ENCODE peak calls at places on chromosomes 11 and 22, in seven cellular contexts. T, O, E, Z, F, W and I are unnamed samples. For H3K4me1, the result is how much of the 10 kb centered on the place peaks cover.

GRCh38 chr11:46916251-46916650 is 2.1 kb downstream of the LRP4 start:
- DNase-seq in T (no peak), O (no peak), E (no peak), Z (no peak), F (no peak), W (no peak), I (no peak)

GRCh38 chr11:68825603-68826002 is 16.1 kb downstream of the CPT1A start:
- DNase-seq in T (peak), O (no peak), E (no peak), Z (no peak), F (peak), W (no peak), I (no peak)

GRCh38 chr11:71238941-71239340 is 13.4 kb downstream of the SHANK2 start:
- DNase-seq in T (no peak), O (peak), E (no peak), Z (no peak), F (no peak), W (no peak), I (no peak)

GRCh38 chr11:118001494-118001971 is 15.3 kb downstream of the IL10RA start:
- DNase-seq in T (no peak), O (no peak), E (no peak), Z (no peak), F (no peak), W (no peak), I (no peak)

GRCh38 chr11:114132944-114133394 is 73.5 kb downstream of the ZBTB16 start:
- DNase-seq in T (no peak), O (no peak), E (no peak), Z (no peak), F (no peak), W (no peak), I (peak)

GRCh38 chr11:108647701-108648527 is 17.0 kb upstream of the DDX10 start:
- DNase-seq in T (peak), O (peak), E (peak), Z (peak), F (peak), W (peak), I (peak)

GRCh38 chr11:11171854-11172253 is 181.2 kb downstream of the CSNK2A3 start:
- DNase-seq in T (no peak), O (no peak), E (no peak), Z (no peak), F (no peak), W (no peak), I (no peak)

GRCh38 chr11:131423715-131424114 is 53.3 kb downstream of the NTM start:
- DNase-seq in T (no peak), O (no peak), E (no peak), Z (no peak), F (no peak), W (no peak), I (no peak)

GRCh38 chr11:11036185-11037161 is 178.6 kb upstream of the ZBED5 start:
- DNase-seq in T (no peak), O (no peak), E (no peak), Z (peak), F (peak), W (peak), I (no peak)

GRCh38 chr11:83865636-83866461 is 579.7 kb upstream of the CCDC90B start:
- DNase-seq in T (no peak), O (no peak), E (no peak), Z (no peak), F (no peak), W (peak), I (no peak)

GRCh38 chr11:102414559-102414958 is 38.0 kb downstream of the TMEM123 start:
- DNase-seq in T (no peak), O (no peak), E (no peak), Z (no peak), F (no peak), W (no peak), I (no peak)

GRCh38 chr22:50182176-50183081 is 3.3 kb upstream of the TRABD start:
- DNase-seq in T (peak), O (peak), E (no peak), Z (peak), F (no peak), W (no peak), I (no peak)

GRCh38 chr22:49995413-49996191 is 17.0 kb downstream of the IL17REL start:
- DNase-seq in T (peak), O (no peak), E (no peak), Z (no peak), F (no peak), W (no peak), I (no peak)

GRCh38 chr11:33542921-33543320 is 157.7 kb downstream of the C11orf91 start:
- DNase-seq in T (peak), O (no peak), E (peak), Z (peak), F (peak), W (peak), I (peak)

GRCh38 chr11:72793081-72793451 is 781 bp downstream of the STARD10 start:
- DNase-seq in T (no peak), O (no peak), E (no peak), Z (no peak), F (no peak), W (no peak), I (no peak)

GRCh38 chr11:100855466-100856067 is 168.5 kb downstream of the ARHGAP42 start:
- DNase-seq in T (no peak), O (no peak), E (no peak), Z (no peak), F (peak), W (no peak), I (no peak)

GRCh38 chr11:128890543-128891409 is at the start of gene KCNJ5:
- DNase-seq in T (no peak), O (no peak), E (peak), Z (peak), F (no peak), W (peak), I (peak)

GRCh38 chr11:5690736-5691135 is 1.1 kb downstream of the TRIM22 start:
- DNase-seq in T (no peak), O (no peak), E (no peak), Z (peak), F (no peak), W (no peak), I (no peak)

GRCh38 chr11:67601098-67601497 is 5.6 kb upstream of the NDUFV1 start:
- DNase-seq in T (no peak), O (no peak), E (no peak), Z (no peak), F (no peak), W (no peak), I (no peak)

GRCh38 chr11:57515332-57516060 is at the start of gene SLC43A1:
- DNase-seq in T (peak), O (no peak), E (peak), Z (peak), F (peak), W (peak), I (peak)

DNA sequence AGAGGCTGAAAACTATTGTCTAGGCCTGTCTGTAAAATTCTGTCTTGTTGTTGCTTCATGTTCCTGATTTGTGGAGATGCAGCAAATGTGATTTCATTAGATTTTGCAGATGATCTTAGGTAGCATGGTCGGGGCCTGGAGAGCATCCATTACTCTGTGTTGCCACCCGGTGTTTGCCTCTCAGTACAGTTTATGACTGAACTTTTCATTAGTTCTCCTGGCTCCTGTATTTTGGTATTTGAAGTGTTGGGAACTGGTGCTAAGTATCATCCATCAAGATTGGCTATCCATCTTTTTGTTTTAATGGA is 7.7 kb downstream of the YWHAH start:
- DNase-seq in T (no peak), O (no peak), E (no peak), Z (no peak), F (no peak), W (no peak), I (no peak)
- TF ChIP-seq CTCF in T (no peak), O (no peak), E (no peak), Z (no peak), F (peak), W (no peak), I (no peak)

DNA sequence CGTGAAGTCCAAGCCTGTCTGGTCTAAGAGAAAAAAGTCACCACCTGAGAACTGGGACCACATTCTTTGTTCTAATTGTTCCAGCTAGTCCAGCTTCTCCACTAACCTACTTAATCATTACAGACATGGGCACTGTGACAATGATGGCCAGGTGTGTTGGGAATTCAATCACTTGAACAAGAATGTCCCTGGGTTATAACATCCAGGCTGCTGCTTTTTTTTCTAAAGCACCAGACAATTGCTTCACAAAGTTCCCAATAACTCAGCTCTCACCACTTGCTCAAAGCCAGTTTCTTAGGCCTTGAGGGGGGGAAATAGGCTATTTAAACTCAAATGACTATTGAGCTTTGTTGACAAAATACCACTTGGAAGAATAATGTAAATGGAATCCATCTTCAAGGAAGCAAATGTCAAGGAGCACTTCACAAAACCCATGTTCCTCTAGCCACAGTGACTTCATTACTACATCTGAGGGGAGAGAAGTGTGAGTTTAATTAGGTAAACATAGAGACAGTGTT is 80.3 kb downstream of the ME3 start:
- DNase-seq in T (no peak), O (no peak), E (no peak), Z (no peak), F (no peak), W (no peak), I (no peak)
- H3K4me1 ChIP-seq in T (under half), O (under half), E (under half), Z (under half), F (under half), W (under half), I (under half)

GRCh38 chr11:9884601-9885000 is 220.7 kb downstream of the SWAP70 start:
- DNase-seq in T (no peak), O (no peak), E (no peak), Z (no peak), F (no peak), W (no peak), I (no peak)

GRCh38 chr11:9876331-9876730 is 212.5 kb downstream of the SWAP70 start:
- DNase-seq in T (no peak), O (no peak), E (no peak), Z (no peak), F (no peak), W (no peak), I (no peak)

GRCh38 chr11:9875862-9876261 is 212.0 kb downstream of the SWAP70 start:
- DNase-seq in T (no peak), O (no peak), E (no peak), Z (no peak), F (no peak), W (no peak), I (no peak)

GRCh38 chr11:9878936-9879335 is 215.1 kb downstream of the SWAP70 start:
- DNase-seq in T (no peak), O (no peak), E (no peak), Z (no peak), F (no peak), W (no peak), I (no peak)

GRCh38 chr11:9880657-9881056 is 216.8 kb downstream of the SWAP70 start:
- DNase-seq in T (no peak), O (no peak), E (no peak), Z (no peak), F (no peak), W (no peak), I (no peak)
- TF ChIP-seq POLR2A in T (no peak), O (no peak), E (no peak), Z (no peak), F (no peak), W (no peak), I (no peak)

DNA sequence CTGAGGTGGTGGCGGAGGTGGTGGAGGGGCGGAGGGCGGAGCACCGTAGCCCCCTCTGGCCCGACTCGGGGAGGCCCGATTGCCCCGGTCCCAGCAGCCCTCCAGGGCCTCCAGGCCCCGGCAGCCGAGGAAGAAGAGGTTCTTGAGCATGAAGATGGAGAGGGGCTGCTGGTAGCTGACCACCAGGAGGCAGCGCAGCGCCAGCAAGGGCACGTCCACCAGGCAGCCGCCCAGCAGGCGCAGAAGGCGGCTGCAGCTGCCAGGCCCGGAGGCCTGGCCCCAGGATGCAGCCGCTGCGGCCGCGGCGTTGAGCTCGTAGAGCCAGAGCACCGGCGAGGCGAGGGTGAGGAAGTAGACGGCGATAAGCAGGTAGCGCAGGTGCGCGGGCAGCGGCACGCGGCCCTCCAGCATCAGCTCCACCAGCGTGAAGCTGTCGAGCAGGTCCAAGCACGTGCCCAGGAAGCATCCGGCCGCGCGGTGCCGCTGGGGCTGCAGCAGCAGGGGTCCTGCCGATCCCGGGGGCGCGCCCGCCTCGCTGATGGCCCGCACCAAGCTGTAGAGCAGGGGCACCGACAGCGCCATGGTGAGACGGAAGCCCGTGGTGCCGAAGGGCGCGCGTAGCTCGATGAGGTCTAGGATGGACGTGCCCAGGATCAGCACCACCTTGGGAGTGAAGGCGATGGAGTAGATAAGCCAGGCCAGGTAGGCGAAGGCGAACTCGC is 1.5 kb downstream of the TMEM121B start:
- DNase-seq in T (peak), O (no peak), E (peak), Z (no peak), F (no peak), W (no peak), I (no peak)
- TF ChIP-seq CTCF in T (peak), O (no peak), E (peak), Z (peak), F (peak), W (peak), I (no peak)

GRCh38 chr11:121460941-121461514 is 8.3 kb upstream of the SORL1-AS1 start:
- DNase-seq in T (no peak), O (no peak), E (peak), Z (no peak), F (peak), W (no peak), I (no peak)
- H3K4me1 ChIP-seq in T (under half), O (under half), E (under half), Z (under half), F (half or more), W (under half), I (under half)

DNA sequence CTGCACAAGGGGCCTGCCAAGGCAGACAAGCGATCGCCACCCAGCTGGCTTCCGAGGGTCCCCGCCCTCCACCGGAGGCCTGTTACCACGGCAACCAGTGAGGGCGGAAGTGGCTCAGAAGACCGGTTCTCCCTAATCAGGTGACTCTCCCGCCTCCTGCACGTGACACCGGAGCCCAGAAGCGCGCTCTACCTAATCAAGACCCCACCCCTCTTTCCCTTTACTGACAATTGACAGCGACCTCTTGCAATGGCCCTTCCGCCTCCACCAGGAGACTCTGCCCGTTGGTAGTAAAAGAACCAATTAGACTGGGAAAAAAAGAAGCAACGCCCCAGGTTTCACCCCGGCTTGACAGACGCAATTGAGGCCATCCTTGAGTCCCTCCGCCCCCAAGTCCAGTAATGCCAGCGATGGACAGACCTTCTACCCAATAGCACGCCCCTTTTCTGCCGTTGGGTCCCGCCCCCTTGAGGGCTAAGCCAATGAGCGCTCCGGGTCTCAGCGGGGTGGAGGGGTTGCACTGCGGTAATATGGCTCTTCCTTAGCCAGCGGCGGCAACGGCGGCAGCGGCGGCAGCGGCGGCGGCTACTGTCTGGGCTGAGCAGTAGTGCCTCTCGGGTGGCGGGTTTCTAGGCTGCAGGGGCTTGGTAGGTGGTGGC is at the start of gene UVRAG:
- DNase-seq in T (peak), O (peak), E (peak), Z (peak), F (peak), W (peak), I (peak)
- TF ChIP-seq POLR2A in T (peak), O (peak), E (peak), Z (peak), F (peak), W (peak), I (peak)

GRCh38 chr22:23014250-23014649 is 56.1 kb upstream of the GNAZ start:
- DNase-seq in T (no peak), O (no peak), E (no peak), Z (no peak), F (no peak), W (no peak), I (no peak)
- TF ChIP-seq CTCF in T (no peak), O (no peak), E (no peak), Z (no peak), F (no peak), W (no peak), I (no peak)

DNA sequence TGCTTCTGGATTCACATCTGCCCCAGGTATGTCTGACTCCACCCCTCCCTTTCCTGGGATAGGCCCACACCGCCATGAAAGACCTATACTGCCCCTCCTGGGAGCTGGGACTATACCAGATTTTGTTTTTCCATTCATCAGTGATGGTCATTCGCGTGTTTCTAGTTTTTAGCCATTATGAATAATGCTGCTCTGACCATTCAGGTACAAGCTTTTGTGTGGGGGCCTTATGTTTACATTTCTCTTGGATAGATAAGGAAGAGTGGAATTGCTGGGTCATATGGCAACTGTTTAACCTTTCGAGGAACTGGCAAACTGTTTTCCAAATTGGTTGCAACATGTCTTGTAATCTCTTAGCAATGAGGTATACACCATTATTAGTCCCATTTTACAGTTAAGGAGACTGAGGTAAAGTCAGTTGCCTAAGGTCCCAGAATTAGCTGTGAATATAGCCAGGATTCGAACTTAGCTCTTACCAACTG is 1.2 kb upstream of the TBC1D10A start:
- DNase-seq in T (no peak), O (no peak), E (no peak), Z (no peak), F (peak), W (no peak), I (no peak)
- H3K4me1 ChIP-seq in T (under half), O (under half), E (under half), Z (under half), F (under half), W (under half), I (under half)

GRCh38 chr11:19676508-19677379 is 35.9 kb upstream of the NAV2 start:
- DNase-seq in T (no peak), O (no peak), E (no peak), Z (peak), F (no peak), W (no peak), I (peak)

GRCh38 chr11:19677380-19678080 is 35.1 kb upstream of the NAV2 start:
- DNase-seq in T (no peak), O (no peak), E (no peak), Z (no peak), F (no peak), W (no peak), I (no peak)

GRCh38 chr11:19680824-19681368 is 31.7 kb upstream of the NAV2 start:
- DNase-seq in T (no peak), O (no peak), E (no peak), Z (no peak), F (no peak), W (peak), I (no peak)

GRCh38 chr11:19683141-19683805 is 29.4 kb upstream of the NAV2 start:
- DNase-seq in T (peak), O (no peak), E (no peak), Z (peak), F (no peak), W (peak), I (no peak)

DNA sequence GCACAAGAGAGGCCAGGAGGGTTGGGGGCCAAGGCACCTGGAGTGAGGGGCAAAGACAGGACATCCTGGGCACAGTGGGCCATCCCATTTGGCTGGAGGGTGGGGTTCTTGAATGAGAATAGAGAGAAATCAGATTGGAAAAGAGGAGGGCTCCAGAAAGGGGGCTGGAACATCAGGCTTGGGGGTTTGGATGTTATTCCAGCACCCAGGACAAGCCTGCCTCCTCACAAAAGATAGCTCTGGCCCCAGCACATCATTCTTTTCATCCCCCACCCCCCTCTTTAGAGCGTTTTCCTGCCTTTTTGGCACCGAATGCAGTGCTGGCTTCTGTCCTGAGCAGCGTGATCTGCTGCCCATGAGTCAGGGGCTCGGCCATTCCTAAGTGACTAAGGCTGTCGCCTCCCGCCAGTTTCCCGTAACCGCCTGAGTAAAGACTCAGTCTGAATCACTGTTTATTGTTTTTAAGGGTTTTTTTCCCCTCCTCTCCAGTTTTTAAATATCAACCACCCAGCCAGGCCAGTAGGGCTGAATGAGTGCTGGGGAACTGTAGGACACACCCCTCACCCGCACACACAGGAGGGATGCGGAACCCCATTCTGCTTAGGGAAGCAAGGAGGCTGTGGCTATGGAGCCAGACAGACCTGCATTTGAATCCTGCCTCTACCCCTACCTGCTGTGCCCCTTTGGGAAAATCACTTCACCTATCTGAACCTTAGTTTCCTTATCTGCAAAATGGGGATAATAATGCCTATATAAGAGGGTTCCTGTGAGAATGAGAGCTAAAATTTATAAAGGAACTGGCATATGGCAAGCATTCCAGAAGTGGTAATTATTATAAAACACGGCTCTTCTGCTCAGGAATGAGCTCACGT is 32.4 kb upstream of the NAV2 start:
- DNase-seq in T (peak), O (peak), E (peak), Z (peak), F (no peak), W (peak), I (peak)
- TF ChIP-seq POLR2A in T (no peak), O (no peak), E (no peak), Z (no peak), F (no peak), W (no peak), I (peak)

GRCh38 chr11:65134240-65134951 is at the start of gene SYVN1:
- DNase-seq in T (peak), O (peak), E (peak), Z (peak), F (peak), W (peak), I (peak)
- TF ChIP-seq CTCF in T (no peak), O (peak), E (no peak), Z (no peak), F (peak), W (no peak), I (peak)